ENCODE peak calls at places on chromosome 3, in ten cellular contexts. R, M, V, Z, I, Q, T, A, W and N are unnamed samples.

GRCh38 chr3:166190360-166190759 is 353.1 kb upstream of the BCHE start:
- DNase-seq in T (peak; percentile 17), W (no peak), I (peak; percentile 48), A (no peak), Z (no peak), M (no peak), V (peak; percentile 65), Q (no peak), R (no peak), N (peak; percentile 2)

GRCh38 chr3:132629928-132630327 is 29.7 kb downstream of the ACAD11 start:
- DNase-seq in V (peak; percentile 72), A (no peak), M (no peak), I (peak; percentile 64), Q (no peak), Z (no peak), W (no peak), T (no peak), R (no peak), N (peak; percentile 67)

GRCh38 chr3:132730891-132731580 is 8.8 kb upstream of the NPHP3 start:
- DNase-seq in V (peak; percentile 63), I (peak; percentile 71), Q (no peak), W (no peak), M (no peak), A (no peak), T (no peak), R (no peak), Z (no peak), N (peak; percentile 79)

GRCh38 chr3:68878322-68878721 is 54.0 kb downstream of the TAFA4 start:
- DNase-seq in V (peak; percentile 19), Z (no peak), Q (no peak), M (no peak), W (no peak), I (peak; percentile 28), T (no peak), A (no peak), R (no peak), N (peak; percentile 55)

GRCh38 chr3:46565607-46566039 is 479 bp downstream of the LRRC2 start:
- DNase-seq in I (peak; percentile 25), V (no peak), W (no peak), T (no peak), M (no peak), R (peak; percentile 37), A (peak; percentile 32), Z (no peak), Q (peak; percentile 37), N (no peak)

GRCh38 chr3:194397757-194398312 is 1.2 kb downstream of the GP5 start:
- DNase-seq in M (no peak), T (no peak), W (no peak), Z (no peak), Q (no peak), A (no peak), V (peak; percentile 10), I (no peak), R (no peak), N (peak; percentile 11)

GRCh38 chr3:159322322-159322939 is 520.6 kb downstream of the MFSD1 start:
- DNase-seq in Q (no peak), T (no peak), V (no peak), W (peak; percentile 13), R (peak; percentile 30), M (peak; percentile 41), A (no peak), Z (no peak), I (peak; percentile 17), N (peak; percentile 55)

GRCh38 chr3:194691481-194692281 is 6.0 kb downstream of the FAM43A start:
- DNase-seq in W (no peak), Z (no peak), R (no peak), V (no peak), I (no peak), T (no peak), A (no peak), M (no peak), Q (no peak), N (no peak)

GRCh38 chr3:128383316-128384235 is 83.1 kb downstream of the DNAJB8 start:
- DNase-seq in T (peak; percentile 26), M (peak; percentile 38), A (peak; percentile 38), V (peak; percentile 31), I (peak; percentile 46), R (peak; percentile 91), Q (peak; percentile 72), Z (no peak), W (peak; percentile 8), N (peak; percentile 26)

GRCh38 chr3:197305854-197306253 is 7.4 kb upstream of the DLG1 start:
- DNase-seq in Z (no peak), I (peak; percentile 66), W (no peak), V (peak; percentile 82), M (no peak), A (no peak), T (no peak), R (no peak), Q (no peak), N (peak; percentile 86)

GRCh38 chr3:32510075-32510724 is 7.5 kb upstream of the CMTM6 start:
- DNase-seq in T (no peak), V (peak; percentile 68), M (peak; percentile 39), W (no peak), I (peak; percentile 80), R (peak; percentile 85), A (peak; percentile 50), Q (peak; percentile 53), Z (peak; percentile 70), N (peak; percentile 84)

GRCh38 chr3:194993896-194994295 is 277.1 kb downstream of the XXYLT1 start:
- DNase-seq in T (no peak), I (no peak), V (no peak), Z (peak; percentile 42), R (no peak), M (no peak), A (no peak), Q (no peak), W (no peak), N (no peak)

GRCh38 chr3:64634461-64634860 is 53.3 kb downstream of the ADAMTS9 start:
- DNase-seq in I (no peak), T (no peak), A (no peak), Z (no peak), Q (no peak), R (no peak), W (no peak), V (no peak), M (no peak), N (no peak)

GRCh38 chr3:29011441-29011840 is 269.4 kb upstream of the RBMS3 start:
- DNase-seq in Z (no peak), I (no peak), V (no peak), R (no peak), W (no peak), T (no peak), Q (no peak), M (no peak), A (no peak), N (no peak)

GRCh38 chr3:29012011-29012410 is 268.9 kb upstream of the RBMS3 start:
- DNase-seq in Z (no peak), Q (no peak), T (no peak), M (no peak), R (no peak), A (no peak), V (no peak), W (no peak), I (no peak), N (no peak)
- TF ChIP-seq CTCF in Z (no peak), Q (no peak), T (no peak), M (no peak), R (no peak), A (no peak), V (no peak), W (no peak), I (no peak), N (no peak)

GRCh38 chr3:78134496-78134895 is 1094.6 kb downstream of the ROBO2 start:
- DNase-seq in I (no peak), Z (no peak), R (no peak), A (no peak), V (no peak), Q (no peak), M (no peak), W (no peak), T (no peak), N (no peak)

DNA sequence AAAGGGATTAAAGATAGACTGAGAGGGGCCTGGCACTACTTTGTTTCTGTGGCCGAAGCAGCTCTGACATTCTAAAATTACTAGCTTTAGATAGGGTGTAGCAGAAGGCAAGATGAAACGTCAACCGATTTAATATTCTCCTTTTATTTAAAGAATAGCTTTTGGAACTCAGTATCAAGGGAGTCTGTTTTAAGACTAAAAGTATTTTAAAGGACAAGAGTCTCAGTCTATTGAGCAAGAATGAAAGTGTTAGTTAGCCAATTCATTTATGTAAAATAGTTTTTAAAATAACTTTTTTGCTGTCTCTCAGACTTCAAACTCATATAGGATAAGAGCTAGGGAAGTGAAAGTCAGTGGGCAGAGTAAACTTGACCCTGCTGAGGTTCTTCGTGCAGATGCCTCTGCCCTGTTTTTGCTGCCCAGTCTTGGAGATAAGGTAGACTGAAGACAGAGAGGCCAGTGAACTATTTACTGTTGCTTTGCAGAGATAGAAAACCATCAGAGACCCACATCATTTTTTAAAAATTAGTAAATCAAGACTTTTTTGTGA is 1090.9 kb downstream of the ROBO2 start:
- DNase-seq in Z (no peak), M (no peak), V (no peak), W (no peak), T (no peak), Q (no peak), A (no peak), I (no peak), R (no peak), N (no peak)
- H3K4me3 ChIP-seq in Z (no peak overlapping the region), M (no peak overlapping the region), V (no peak overlapping the region), W (no peak overlapping the region), T (no peak overlapping the region), Q (no peak overlapping the region), A (no peak overlapping the region), I (no peak overlapping the region), R (no peak overlapping the region), N (no peak overlapping the region)

GRCh38 chr3:164004205-164004604 is 1074.1 kb downstream of the SI start:
- DNase-seq in I (no peak), W (no peak), A (no peak), T (no peak), Q (no peak), R (no peak), V (no peak), Z (no peak), M (no peak), N (no peak)

GRCh38 chr3:164007764-164008163 is 1070.5 kb downstream of the SI start:
- DNase-seq in M (no peak), W (no peak), V (no peak), T (no peak), Z (no peak), Q (no peak), A (no peak), R (no peak), I (no peak), N (no peak)
- TF ChIP-seq CTCF in M (no peak), W (no peak), V (no peak), T (no peak), Z (no peak), Q (no peak), A (no peak), R (no peak), I (no peak), N (no peak)

DNA sequence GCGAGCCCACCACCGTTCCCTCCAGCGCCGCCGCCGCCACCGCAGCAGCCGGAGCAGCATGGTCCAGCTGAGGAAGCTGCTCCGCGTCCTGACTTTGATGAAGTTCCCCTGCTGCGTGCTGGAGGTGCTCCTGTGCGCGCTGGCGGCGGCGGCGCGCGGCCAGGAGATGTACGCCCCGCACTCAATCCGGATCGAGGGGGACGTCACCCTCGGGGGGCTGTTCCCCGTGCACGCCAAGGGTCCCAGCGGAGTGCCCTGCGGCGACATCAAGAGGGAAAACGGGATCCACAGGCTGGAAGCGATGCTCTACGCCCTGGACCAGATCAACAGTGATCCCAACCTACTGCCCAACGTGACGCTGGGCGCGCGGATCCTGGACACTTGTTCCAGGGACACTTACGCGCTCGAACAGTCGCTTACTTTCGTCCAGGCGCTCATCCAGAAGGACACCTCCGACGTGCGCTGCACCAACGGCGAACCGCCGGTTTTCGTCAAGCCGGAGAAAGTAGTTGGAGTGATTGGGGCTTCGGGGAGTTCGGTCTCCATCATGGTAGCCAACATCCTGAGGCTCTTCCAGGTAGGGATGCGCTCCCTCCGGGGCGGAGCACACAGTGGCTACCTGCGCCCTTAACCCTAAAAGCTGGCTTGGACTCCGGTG is 545 bp downstream of the GRM7 start:
- DNase-seq in Q (no peak), V (peak; percentile 22), W (no peak), Z (no peak), M (no peak), I (no peak), T (no peak), A (no peak), R (no peak), N (no peak)
- H3K4me3 ChIP-seq in Q (peak overlapping the region; percentile 37), V (peak overlapping the region; percentile 52), W (no peak overlapping the region), Z (peak overlapping the region; percentile 34), M (no peak overlapping the region), I (no peak overlapping the region), T (no peak overlapping the region), A (peak overlapping the region; percentile 37), R (no peak overlapping the region), N (no peak overlapping the region)